ENCODE peak calls at places on chromosomes 7 and 10, in six cellular contexts. N, X, B, I, Y and G are unnamed samples.

GRCh38 chr10:30510184-30510931 is 76.4 kb downstream of the MAP3K8 start:
- DNase-seq in N (no peak), X (no peak), B (no peak), I (no peak), Y (peak; percentile 55), G (no peak)

GRCh38 chr7:130695840-130696239 is 9.5 kb upstream of the TSGA13 start:
- DNase-seq in N (no peak), X (no peak), B (peak; percentile 31), I (peak; percentile 7), Y (peak; percentile 70), G (no peak)

GRCh38 chr10:86652361-86653202 is 1.8 kb upstream of the OPN4 start:
- DNase-seq in N (no peak), X (no peak), B (peak; percentile 91), I (no peak), Y (no peak), G (no peak)

GRCh38 chr7:158489462-158490155 is 98.0 kb downstream of the PTPRN2 start:
- DNase-seq in N (no peak), X (no peak), B (no peak), I (no peak), Y (no peak), G (no peak)

GRCh38 chr7:128888039-128888755 is 22.3 kb downstream of the KCP start:
- DNase-seq in N (no peak), X (no peak), B (no peak), I (no peak), Y (no peak), G (no peak)

GRCh38 chr10:131702521-131703356 is 198.1 kb upstream of the PPP2R2D start:
- DNase-seq in N (no peak), X (no peak), B (no peak), I (no peak), Y (no peak), G (no peak)

GRCh38 chr10:12390733-12391132 is 41.4 kb downstream of the CAMK1D start:
- DNase-seq in N (no peak), X (no peak), B (no peak), I (no peak), Y (no peak), G (no peak)

GRCh38 chr10:124536496-124537050 is 75.0 kb downstream of the LHPP start:
- DNase-seq in N (no peak), X (no peak), B (no peak), I (no peak), Y (no peak), G (no peak)

GRCh38 chr10:117268907-117269306 is 28.0 kb downstream of the SLC18A2 start:
- DNase-seq in N (no peak), X (no peak), B (no peak), I (no peak), Y (no peak), G (no peak)